ENCODE peak calls at places on chromosomes 7 and 10, in nine cellular contexts. G is NCI-H748 treated with DMSO at 0.1 percent for 48 hours; S is T-cell; I is GM06990; R is HEK293T; W is substantia nigra; T is activated effector memory CD4-positive, alpha-beta T cell treated with anti-CD3 and anti-CD28 coated beads, Interleukin-2, amount 50 U/mL, for 16 hours; Y is progenitor cell of endocrine pancreas; L is activated CD8-positive, alpha-beta memory T cell treated with anti-CD3 and anti-CD28 coated beads, Interleukin-2, amount 50 U/mL, for 4 hours. K is an unnamed sample.

GRCh38 chr10:44389556-44389955 is 4.7 kb upstream of the CXCL12 start:
- DNase-seq in I (no peak), S (no peak), R (no peak), W (no peak), Y (no peak), G (no peak), T (peak; percentile 14), L (no peak), K (no peak)

GRCh38 chr10:43251664-43252165 is 15.2 kb downstream of the RASGEF1A start:
- DNase-seq in T (no peak), Y (peak; percentile 6), L (no peak), I (no peak), R (no peak), W (no peak), G (no peak), S (no peak), K (no peak)

GRCh38 chr7:16512097-16512496 is 14.5 kb upstream of the LRRC72 start:
- DNase-seq in I (no peak), Y (no peak), L (no peak), T (no peak), G (no peak), R (no peak), S (no peak), W (no peak), K (no peak)

GRCh38 chr10:31011660-31012022 is 20.0 kb downstream of the ZNF438 start:
- DNase-seq in I (no peak), G (no peak), R (no peak), W (no peak), L (no peak), Y (no peak), S (no peak), T (no peak), K (no peak)

GRCh38 chr7:55120501-55121198 is 101.8 kb downstream of the EGFR start:
- DNase-seq in G (no peak), I (no peak), Y (no peak), W (no peak), S (no peak), T (no peak), L (no peak), R (no peak), K (peak; percentile 52)

GRCh38 chr10:114714281-114714741 is 56.2 kb upstream of the ABLIM1 start:
- DNase-seq in R (peak; percentile 49), G (peak; percentile 30), I (no peak), T (no peak), W (no peak), S (no peak), L (no peak), Y (no peak), K (no peak)

GRCh38 chr7:78970440-78970916 is 483.0 kb downstream of the MAGI2 start:
- DNase-seq in L (no peak), T (no peak), I (no peak), W (no peak), S (no peak), G (no peak), R (no peak), Y (no peak), K (no peak)

GRCh38 chr7:90605055-90605454 is 8.9 kb downstream of the CDK14 start:
- DNase-seq in I (no peak), S (no peak), R (no peak), W (no peak), T (no peak), Y (no peak), L (no peak), G (no peak), K (no peak)

GRCh38 chr10:79349072-79349491 is 1.8 kb downstream of the PPIF start:
- DNase-seq in S (no peak), I (no peak), T (no peak), Y (no peak), L (no peak), W (no peak), G (no peak), R (no peak), K (no peak)

GRCh38 chr7:90401989-90402388 is 1.3 kb upstream of the CLDN12 start:
- DNase-seq in Y (no peak), W (no peak), G (peak; percentile 6), L (no peak), R (no peak), T (no peak), I (no peak), S (no peak), K (no peak)

GRCh38 chr7:116167177-116167576 is 43.2 kb upstream of the TES start:
- DNase-seq in I (no peak), L (no peak), Y (no peak), S (no peak), T (no peak), G (no peak), R (peak; percentile 23), W (no peak), K (no peak)

GRCh38 chr10:119489572-119490326 is 52.8 kb downstream of the RGS10 start:
- DNase-seq in W (no peak), T (peak; percentile 81), R (peak; percentile 83), I (peak; percentile 87), S (peak; percentile 25), G (peak; percentile 6), L (peak; percentile 69), Y (peak; percentile 74), K (peak; percentile 50)

GRCh38 chr10:91587710-91588638 is 44.9 kb downstream of the PPP1R3C start:
- DNase-seq in I (no peak), S (no peak), R (no peak), Y (no peak), T (no peak), G (no peak), L (no peak), W (no peak), K (no peak)

GRCh38 chr7:55552320-55553086 is 19.8 kb downstream of the VOPP1 start:
- DNase-seq in G (no peak), S (no peak), T (no peak), I (no peak), W (no peak), L (no peak), R (no peak), Y (no peak), K (no peak)

GRCh38 chr10:79314761-79315601 is 32.3 kb upstream of the PPIF start:
- DNase-seq in W (no peak), T (no peak), R (no peak), L (no peak), G (no peak), Y (no peak), I (no peak), S (no peak), K (no peak)

GRCh38 chr10:45555789-45556188 is 116.8 kb downstream of the ZFAND4 start:
- DNase-seq in G (no peak), T (no peak), W (no peak), L (no peak), R (no peak), S (no peak), I (no peak), Y (no peak), K (no peak)

GRCh38 chr7:133741703-133742102 is 385.4 kb upstream of the LRGUK start:
- DNase-seq in L (no peak), R (no peak), Y (no peak), T (no peak), W (no peak), I (no peak), S (no peak), G (no peak), K (no peak)

GRCh38 chr10:69337312-69338132 is 59.2 kb downstream of the HK1 start:
- DNase-seq in I (no peak), L (no peak), T (no peak), S (no peak), G (no peak), Y (no peak), W (no peak), R (no peak), K (no peak)

GRCh38 chr7:1028044-1028770 is 16.1 kb upstream of the GPR146 start:
- DNase-seq in Y (peak; percentile 85), T (peak; percentile 94), W (peak; percentile 74), I (peak; percentile 91), G (peak; percentile 72), R (peak; percentile 95), S (peak; percentile 33), L (peak; percentile 72), K (peak; percentile 90)

GRCh38 chr10:119070395-119071165 is 10.0 kb downstream of the EIF3A start:
- DNase-seq in Y (no peak), S (no peak), R (no peak), L (no peak), I (no peak), W (no peak), G (no peak), T (no peak), K (no peak)

GRCh38 chr10:89332092-89332633 is 4.4 kb downstream of the IFIT3 start:
- DNase-seq in Y (no peak), R (no peak), W (no peak), G (no peak), T (peak; percentile 68), S (no peak), I (peak; percentile 64), L (no peak), K (no peak)

GRCh38 chr7:29345590-29345989 is 151.0 kb downstream of the CHN2 start:
- DNase-seq in T (no peak), Y (no peak), S (no peak), I (no peak), G (no peak), L (peak; percentile 25), R (peak; percentile 16), W (peak; percentile 11), K (peak; percentile 64)

GRCh38 chr10:28587970-28588290 is 55.0 kb downstream of the WAC start:
- DNase-seq in R (no peak), Y (no peak), S (no peak), W (no peak), G (no peak), T (no peak), I (no peak), L (no peak), K (peak; percentile 34)

GRCh38 chr10:68301790-68302502 is 29.9 kb upstream of the HNRNPH3 start:
- DNase-seq in S (no peak), L (no peak), W (no peak), Y (no peak), R (peak; percentile 50), I (peak; percentile 53), G (peak; percentile 25), T (no peak), K (peak; percentile 66)

K was measured in Caco-2.